ENCODE peak calls at places on chromosomes 3 and 15, in six cellular contexts. One of them, this sample, is unnamed.

GRCh38 chr3:23676093-23676492 is 129.7 kb upstream of the UBE2E1 start:
- DNase-seq in heart left ventricle: no peak
- DNase-seq in hepatocyte: no peak
- DNase-seq in endothelial cell of umbilical vein: no peak
- DNase-seq in tibial artery: no peak
- DNase-seq in ovary: no peak
- DNase-seq in this sample: no peak

GRCh38 chr3:12991861-12992281 is 81.4 kb downstream of the IQSEC1 start:
- DNase-seq in heart left ventricle: no peak
- DNase-seq in hepatocyte: peak
- DNase-seq in endothelial cell of umbilical vein: no peak
- DNase-seq in tibial artery: no peak
- DNase-seq in ovary: no peak
- DNase-seq in this sample: no peak

GRCh38 chr15:38885477-38885952 is 320.9 kb upstream of the RASGRP1 start:
- DNase-seq in heart left ventricle: no peak
- DNase-seq in hepatocyte: no peak
- DNase-seq in endothelial cell of umbilical vein: no peak
- DNase-seq in tibial artery: no peak
- DNase-seq in ovary: no peak
- DNase-seq in this sample: no peak

GRCh38 chr3:47421741-47422649 is 41.2 kb downstream of the PTPN23 start:
- DNase-seq in heart left ventricle: no peak
- DNase-seq in hepatocyte: no peak
- DNase-seq in endothelial cell of umbilical vein: no peak
- DNase-seq in tibial artery: no peak
- DNase-seq in ovary: peak
- DNase-seq in this sample: no peak

GRCh38 chr3:126102530-126102951 is 18.6 kb upstream of the SLC41A3 start:
- DNase-seq in heart left ventricle: no peak
- DNase-seq in hepatocyte: peak
- DNase-seq in endothelial cell of umbilical vein: peak
- DNase-seq in tibial artery: peak
- DNase-seq in ovary: no peak
- DNase-seq in this sample: no peak

GRCh38 chr15:78996876-78997275 is 52.0 kb upstream of the CTSH start:
- DNase-seq in heart left ventricle: peak
- DNase-seq in hepatocyte: no peak
- DNase-seq in endothelial cell of umbilical vein: no peak
- DNase-seq in tibial artery: no peak
- DNase-seq in ovary: no peak
- DNase-seq in this sample: no peak

GRCh38 chr3:45635475-45636256 is 41.1 kb downstream of the LIMD1 start:
- DNase-seq in heart left ventricle: no peak
- DNase-seq in hepatocyte: peak
- DNase-seq in endothelial cell of umbilical vein: no peak
- DNase-seq in tibial artery: no peak
- DNase-seq in ovary: no peak
- DNase-seq in this sample: no peak

GRCh38 chr3:197899833-197900478 is 50.0 kb upstream of the RPL35A start:
- DNase-seq in heart left ventricle: no peak
- DNase-seq in hepatocyte: no peak
- DNase-seq in endothelial cell of umbilical vein: no peak
- DNase-seq in tibial artery: no peak
- DNase-seq in ovary: no peak
- DNase-seq in this sample: no peak

GRCh38 chr3:115523467-115523866 is 99.8 kb upstream of the GAP43 start:
- DNase-seq in heart left ventricle: no peak
- DNase-seq in hepatocyte: no peak
- DNase-seq in endothelial cell of umbilical vein: no peak
- DNase-seq in tibial artery: no peak
- DNase-seq in ovary: no peak
- DNase-seq in this sample: no peak

GRCh38 chr3:107384428-107384827 is 7.2 kb downstream of the CCDC54 start:
- DNase-seq in heart left ventricle: no peak
- DNase-seq in hepatocyte: no peak
- DNase-seq in endothelial cell of umbilical vein: no peak
- DNase-seq in tibial artery: no peak
- DNase-seq in ovary: no peak
- DNase-seq in this sample: no peak

GRCh38 chr3:106193876-106194275 is 325.1 kb upstream of the CBLB start:
- DNase-seq in heart left ventricle: no peak
- DNase-seq in hepatocyte: no peak
- DNase-seq in endothelial cell of umbilical vein: no peak
- DNase-seq in tibial artery: no peak
- DNase-seq in ovary: no peak
- DNase-seq in this sample: no peak

GRCh38 chr3:33392703-33393125 is 47.5 kb downstream of the UBP1 start:
- DNase-seq in heart left ventricle: no peak
- DNase-seq in hepatocyte: no peak
- DNase-seq in endothelial cell of umbilical vein: peak
- DNase-seq in tibial artery: peak
- DNase-seq in ovary: no peak
- DNase-seq in this sample: no peak

GRCh38 chr3:37904614-37905047 is 43.0 kb downstream of the CTDSPL start:
- DNase-seq in heart left ventricle: no peak
- DNase-seq in hepatocyte: no peak
- DNase-seq in endothelial cell of umbilical vein: no peak
- DNase-seq in tibial artery: no peak
- DNase-seq in ovary: no peak
- DNase-seq in this sample: no peak
- H3K27ac ChIP-seq in heart left ventricle: peak
- H3K27ac ChIP-seq in hepatocyte: no peak
- H3K27ac ChIP-seq in endothelial cell of umbilical vein: no peak
- H3K27ac ChIP-seq in tibial artery: peak
- H3K27ac ChIP-seq in ovary: no peak
- H3K27ac ChIP-seq in this sample: no peak

GRCh38 chr3:151314593-151314992 is 2.0 kb downstream of the GPR87 start:
- DNase-seq in heart left ventricle: no peak
- DNase-seq in hepatocyte: no peak
- DNase-seq in endothelial cell of umbilical vein: no peak
- DNase-seq in tibial artery: no peak
- DNase-seq in ovary: no peak
- DNase-seq in this sample: no peak
- H3K27ac ChIP-seq in heart left ventricle: no peak
- H3K27ac ChIP-seq in hepatocyte: peak
- H3K27ac ChIP-seq in endothelial cell of umbilical vein: no peak
- H3K27ac ChIP-seq in tibial artery: no peak
- H3K27ac ChIP-seq in ovary: no peak
- H3K27ac ChIP-seq in this sample: no peak

DNA sequence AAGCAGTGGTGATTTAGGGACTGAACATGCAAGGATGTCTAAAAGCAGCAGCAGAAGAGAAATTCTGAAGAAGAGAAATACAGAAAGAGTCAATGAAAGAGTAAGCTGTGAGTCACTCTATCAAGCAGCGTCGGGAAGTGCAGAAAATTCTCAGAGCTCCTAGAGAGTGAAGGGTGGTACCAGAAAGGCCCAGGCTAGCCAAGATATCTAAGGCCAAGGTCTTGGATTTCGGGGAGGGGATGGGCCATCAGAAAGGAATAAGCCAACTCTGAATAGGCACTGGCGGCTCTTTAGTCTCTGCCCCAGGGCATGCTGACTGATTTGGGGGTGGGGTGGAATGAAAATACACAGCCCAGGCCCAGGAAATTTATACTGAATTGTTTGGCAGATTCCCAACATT is 70.9 kb downstream of the GPR156 start:
- DNase-seq in heart left ventricle: no peak
- DNase-seq in hepatocyte: no peak
- DNase-seq in endothelial cell of umbilical vein: no peak
- DNase-seq in tibial artery: no peak
- DNase-seq in ovary: peak
- DNase-seq in this sample: no peak
- H3K27ac ChIP-seq in heart left ventricle: no peak
- H3K27ac ChIP-seq in hepatocyte: no peak
- H3K27ac ChIP-seq in endothelial cell of umbilical vein: no peak
- H3K27ac ChIP-seq in tibial artery: no peak
- H3K27ac ChIP-seq in ovary: peak
- H3K27ac ChIP-seq in this sample: no peak

GRCh38 chr15:68279218-68279533 is 1.6 kb downstream of the FEM1B start:
- DNase-seq in heart left ventricle: no peak
- DNase-seq in hepatocyte: no peak
- DNase-seq in endothelial cell of umbilical vein: no peak
- DNase-seq in tibial artery: no peak
- DNase-seq in ovary: no peak
- DNase-seq in this sample: no peak
- H3K27ac ChIP-seq in heart left ventricle: peak
- H3K27ac ChIP-seq in hepatocyte: peak
- H3K27ac ChIP-seq in endothelial cell of umbilical vein: peak
- H3K27ac ChIP-seq in tibial artery: peak
- H3K27ac ChIP-seq in ovary: peak
- H3K27ac ChIP-seq in this sample: peak

GRCh38 chr15:66723826-66724731 is 22.0 kb downstream of the SMAD6 start:
- DNase-seq in heart left ventricle: no peak
- DNase-seq in hepatocyte: no peak
- DNase-seq in endothelial cell of umbilical vein: no peak
- DNase-seq in tibial artery: no peak
- DNase-seq in ovary: no peak
- DNase-seq in this sample: no peak
- H3K27ac ChIP-seq in heart left ventricle: no peak
- H3K27ac ChIP-seq in hepatocyte: peak
- H3K27ac ChIP-seq in endothelial cell of umbilical vein: no peak
- H3K27ac ChIP-seq in tibial artery: peak
- H3K27ac ChIP-seq in ovary: no peak
- H3K27ac ChIP-seq in this sample: no peak

DNA sequence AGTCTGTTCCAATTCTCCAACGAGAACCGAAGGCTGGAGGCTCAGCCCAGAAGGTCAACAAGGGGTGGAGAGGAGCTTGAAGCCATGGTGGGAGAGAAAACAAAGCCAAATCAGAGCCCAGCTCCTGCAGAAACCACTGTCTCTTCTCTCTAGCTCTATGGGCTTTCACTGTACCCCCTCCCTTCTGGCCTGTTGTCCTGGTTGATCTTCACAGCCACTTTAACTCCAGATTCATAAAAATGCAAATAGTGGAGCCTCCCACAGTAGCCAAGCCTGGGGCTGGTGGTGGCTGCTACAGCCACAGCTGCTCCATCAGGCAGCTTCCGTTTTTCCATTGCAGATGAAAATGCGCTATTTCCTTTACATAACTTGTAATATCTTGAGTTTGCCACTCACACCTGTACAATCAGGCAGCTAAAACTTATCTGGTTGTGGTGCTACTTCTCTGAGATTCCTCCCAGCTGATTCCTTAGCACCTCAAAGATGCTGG is 20.7 kb upstream of the CAV3 start:
- DNase-seq in heart left ventricle: no peak
- DNase-seq in hepatocyte: no peak
- DNase-seq in endothelial cell of umbilical vein: no peak
- DNase-seq in tibial artery: no peak
- DNase-seq in ovary: no peak
- DNase-seq in this sample: no peak
- H3K27ac ChIP-seq in heart left ventricle: no peak
- H3K27ac ChIP-seq in hepatocyte: no peak
- H3K27ac ChIP-seq in endothelial cell of umbilical vein: no peak
- H3K27ac ChIP-seq in tibial artery: no peak
- H3K27ac ChIP-seq in ovary: no peak
- H3K27ac ChIP-seq in this sample: no peak

GRCh38 chr3:193974147-193974546 is 161.8 kb upstream of the HES1 start:
- DNase-seq in heart left ventricle: no peak
- DNase-seq in hepatocyte: peak
- DNase-seq in endothelial cell of umbilical vein: peak
- DNase-seq in tibial artery: no peak
- DNase-seq in ovary: no peak
- DNase-seq in this sample: no peak
- H3K27ac ChIP-seq in heart left ventricle: no peak
- H3K27ac ChIP-seq in hepatocyte: peak
- H3K27ac ChIP-seq in endothelial cell of umbilical vein: peak
- H3K27ac ChIP-seq in tibial artery: no peak
- H3K27ac ChIP-seq in ovary: no peak
- H3K27ac ChIP-seq in this sample: no peak

DNA sequence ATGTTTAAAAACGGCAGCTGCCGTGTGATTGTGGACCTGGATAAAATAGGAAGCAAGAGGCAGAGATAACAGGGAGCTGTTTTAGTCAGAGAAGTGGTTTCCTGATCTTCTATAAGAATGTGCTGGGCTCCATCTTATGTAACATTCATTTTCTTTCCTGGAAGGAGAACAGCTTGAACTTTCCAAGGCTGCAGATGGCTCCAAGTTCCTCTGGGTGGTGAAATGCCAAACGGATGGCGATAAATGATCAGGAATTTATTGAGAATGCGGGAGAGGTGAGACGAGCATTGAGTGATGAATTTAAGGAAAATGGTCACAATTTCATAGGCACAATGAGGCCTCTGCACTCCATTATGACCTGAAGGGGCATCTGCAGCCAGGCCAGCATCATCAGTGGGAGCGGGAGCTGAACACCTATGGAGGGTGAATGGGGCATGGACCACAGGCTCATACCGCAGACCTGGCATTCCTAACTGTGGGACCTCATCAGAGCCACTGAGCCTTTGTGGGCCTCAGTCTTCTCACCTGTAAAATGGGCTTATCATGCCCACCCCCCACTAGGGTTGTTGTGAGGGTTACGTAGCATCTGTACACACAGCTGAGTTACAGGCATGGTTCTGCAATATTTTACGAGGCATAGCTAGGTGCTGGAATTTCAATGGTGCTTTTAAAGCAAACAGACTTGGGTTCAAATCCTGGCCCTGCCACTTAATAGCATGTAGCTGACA is 17.1 kb downstream of the MGLL start:
- DNase-seq in heart left ventricle: no peak
- DNase-seq in hepatocyte: no peak
- DNase-seq in endothelial cell of umbilical vein: no peak
- DNase-seq in tibial artery: no peak
- DNase-seq in ovary: no peak
- DNase-seq in this sample: no peak
- H3K27ac ChIP-seq in heart left ventricle: no peak
- H3K27ac ChIP-seq in hepatocyte: no peak
- H3K27ac ChIP-seq in endothelial cell of umbilical vein: peak
- H3K27ac ChIP-seq in tibial artery: no peak
- H3K27ac ChIP-seq in ovary: no peak
- H3K27ac ChIP-seq in this sample: no peak

GRCh38 chr3:149815728-149816127 is 2.7 kb downstream of the RNF13 start:
- DNase-seq in heart left ventricle: no peak
- DNase-seq in hepatocyte: no peak
- DNase-seq in endothelial cell of umbilical vein: no peak
- DNase-seq in tibial artery: no peak
- DNase-seq in ovary: no peak
- DNase-seq in this sample: no peak

GRCh38 chr3:149819432-149819831 is 6.4 kb downstream of the RNF13 start:
- DNase-seq in heart left ventricle: no peak
- DNase-seq in hepatocyte: no peak
- DNase-seq in endothelial cell of umbilical vein: no peak
- DNase-seq in tibial artery: no peak
- DNase-seq in ovary: no peak
- DNase-seq in this sample: no peak

GRCh38 chr3:149816986-149817385 is 4.0 kb downstream of the RNF13 start:
- DNase-seq in heart left ventricle: no peak
- DNase-seq in hepatocyte: no peak
- DNase-seq in endothelial cell of umbilical vein: no peak
- DNase-seq in tibial artery: no peak
- DNase-seq in ovary: no peak
- DNase-seq in this sample: no peak

GRCh38 chr3:149816326-149816725 is 3.3 kb downstream of the RNF13 start:
- DNase-seq in heart left ventricle: no peak
- DNase-seq in hepatocyte: no peak
- DNase-seq in endothelial cell of umbilical vein: no peak
- DNase-seq in tibial artery: no peak
- DNase-seq in ovary: no peak
- DNase-seq in this sample: no peak

GRCh38 chr3:149820183-149820582 is 7.2 kb downstream of the RNF13 start:
- DNase-seq in heart left ventricle: no peak
- DNase-seq in hepatocyte: no peak
- DNase-seq in endothelial cell of umbilical vein: no peak
- DNase-seq in tibial artery: no peak
- DNase-seq in ovary: no peak
- DNase-seq in this sample: no peak
- H3K27ac ChIP-seq in heart left ventricle: no peak
- H3K27ac ChIP-seq in hepatocyte: no peak
- H3K27ac ChIP-seq in endothelial cell of umbilical vein: no peak
- H3K27ac ChIP-seq in tibial artery: no peak
- H3K27ac ChIP-seq in ovary: no peak
- H3K27ac ChIP-seq in this sample: no peak